ENCODE peak calls at places on chromosomes 16 and 17, in five cellular contexts. X is astrocyte of the spinal cord, L is posterior cingulate gyrus, F is GM12865, B is C1 segment of cervical spinal cord. P is an unnamed sample.

GRCh38 chr17:10061131-10061581 is 137.2 kb downstream of the GAS7 start:
- DNase-seq in X (peak; percentile 56), L (no peak), F (no peak), B (no peak), P (no peak)

GRCh38 chr16:578870-579405 is 9.2 kb downstream of the PIGQ start:
- DNase-seq in X (peak; percentile 71), L (peak; percentile 53), F (peak; percentile 87), B (peak; percentile 11), P (peak; percentile 33)

GRCh38 chr17:65202833-65203571 is 65.8 kb downstream of the RGS9 start:
- DNase-seq in X (no peak), L (no peak), F (no peak), B (no peak), P (no peak)

GRCh38 chr17:61160789-61161440 is 238.7 kb upstream of the TBX2 start:
- DNase-seq in X (no peak), L (no peak), F (no peak), B (no peak), P (no peak)

GRCh38 chr17:75950850-75951554 is 10.2 kb upstream of the FBF1 start:
- DNase-seq in X (peak; percentile 53), L (no peak), F (no peak), B (no peak), P (no peak)

GRCh38 chr17:12790806-12791148 is 1.5 kb downstream of the ARHGAP44 start:
- DNase-seq in X (no peak), L (no peak), F (no peak), B (no peak), P (no peak)

GRCh38 chr16:10668322-10669045 is 26.2 kb downstream of the TEKT5 start:
- DNase-seq in X (peak; percentile 8), L (peak; percentile 35), F (peak; percentile 41), B (no peak), P (no peak)

GRCh38 chr17:51385208-51385607 is 124.9 kb downstream of the UTP18 start:
- DNase-seq in X (no peak), L (no peak), F (no peak), B (no peak), P (no peak)

GRCh38 chr16:4945560-4946502 is 8.9 kb upstream of the PPL start:
- DNase-seq in X (no peak), L (no peak), F (no peak), B (no peak), P (no peak)

GRCh38 chr16:71479420-71479819 is 9.7 kb downstream of the ZNF19 start:
- DNase-seq in X (peak; percentile 30), L (no peak), F (peak; percentile 11), B (no peak), P (no peak)

GRCh38 chr16:68272501-68273209 is 8.3 kb downstream of the SLC7A6 start:
- DNase-seq in X (no peak), L (no peak), F (peak; percentile 39), B (no peak), P (no peak)

GRCh38 chr17:21263351-21263750 is 10.1 kb upstream of the NATD1 start:
- DNase-seq in X (no peak), L (no peak), F (no peak), B (no peak), P (no peak)

GRCh38 chr17:58991718-58992331 is 114.9 kb downstream of the TRIM37 start:
- DNase-seq in X (peak; percentile 58), L (no peak), F (peak; percentile 30), B (no peak), P (no peak)

GRCh38 chr17:49210158-49211029 is at the start of the genes ABI3 and GNGT2:
- DNase-seq in X (peak; percentile 33), L (no peak), F (peak; percentile 95), B (peak; percentile 20), P (no peak)

GRCh38 chr17:10041916-10042588 is 137.0 kb upstream of the RCVRN start:
- DNase-seq in X (no peak), L (no peak), F (peak; percentile 70), B (no peak), P (no peak)

GRCh38 chr17:41302981-41303380 is 330 bp upstream of the KRTAP29-1 start:
- DNase-seq in X (no peak), L (no peak), F (no peak), B (no peak), P (no peak)

GRCh38 chr16:964696-965395 is 5.9 kb downstream of the LMF1 start:
- DNase-seq in X (no peak), L (no peak), F (no peak), B (no peak), P (no peak)

GRCh38 chr17:36128411-36128978 is 24.9 kb downstream of the CCL4 start:
- DNase-seq in X (peak; percentile 77), L (no peak), F (no peak), B (no peak), P (no peak)

GRCh38 chr17:1323336-1323735 is 43.9 kb downstream of the TRARG1 start:
- DNase-seq in X (no peak), L (no peak), F (no peak), B (no peak), P (no peak)

GRCh38 chr16:15807603-15808009 is 49.2 kb downstream of the MYH11 start:
- DNase-seq in X (peak; percentile 54), L (no peak), F (no peak), B (no peak), P (no peak)

GRCh38 chr17:6392609-6393367 is 42.1 kb downstream of the AIPL1 start:
- DNase-seq in X (no peak), L (no peak), F (no peak), B (no peak), P (no peak)

GRCh38 chr16:89786474-89787364 is 29.7 kb downstream of the FANCA start:
- DNase-seq in X (no peak), L (no peak), F (no peak), B (no peak), P (no peak)

GRCh38 chr17:17561408-17562144 is 29.9 kb downstream of the PEMT start:
- DNase-seq in X (no peak), L (no peak), F (no peak), B (no peak), P (no peak)

GRCh38 chr16:89257281-89257731 is 39.8 kb downstream of the ZNF778 start:
- DNase-seq in X (no peak), L (no peak), F (no peak), B (no peak), P (no peak)

GRCh38 chr17:72472116-72472515 is 351.3 kb downstream of the SOX9 start:
- DNase-seq in X (no peak), L (no peak), F (no peak), B (no peak), P (no peak)

GRCh38 chr16:3020604-3021448 is 658 bp downstream of the TNFRSF12A start:
- DNase-seq in X (peak; percentile 91), L (no peak), F (peak; percentile 35), B (peak; percentile 54), P (no peak)

GRCh38 chr17:82668631-82669099 is 20.4 kb upstream of the WDR45B start:
- DNase-seq in X (peak; percentile 38), L (peak; percentile 59), F (peak; percentile 71), B (peak; percentile 54), P (peak; percentile 47)

GRCh38 chr17:78717431-78717980 is 64.6 kb downstream of the CYTH1 start:
- DNase-seq in X (peak; percentile 47), L (peak; percentile 50), F (peak; percentile 50), B (peak; percentile 87), P (peak; percentile 83)

GRCh38 chr17:7217113-7217987 is 2.3 kb downstream of the DLG4 start:
- DNase-seq in X (peak; percentile 81), L (no peak), F (no peak), B (no peak), P (no peak)

GRCh38 chr16:55710466-55710865 is 54.7 kb downstream of the SLC6A2 start:
- DNase-seq in X (no peak), L (no peak), F (no peak), B (no peak), P (no peak)

GRCh38 chr16:57576429-57576870 is 34.0 kb downstream of the ADGRG5 start:
- DNase-seq in X (peak; percentile 62), L (peak; percentile 75), F (peak; percentile 88), B (peak; percentile 18), P (peak; percentile 50)

GRCh38 chr17:19780846-19781245 is 32.7 kb upstream of the ALDH3A1 start:
- DNase-seq in X (no peak), L (no peak), F (no peak), B (no peak), P (no peak)

GRCh38 chr17:32518856-32519768 is 32.3 kb downstream of the CDK5R1 start:
- DNase-seq in X (peak; percentile 24), L (peak; percentile 38), F (peak; percentile 82), B (no peak), P (no peak)

GRCh38 chr17:65099941-65100315 is 37.2 kb upstream of the RGS9 start:
- DNase-seq in X (peak; percentile 91), L (no peak), F (peak; percentile 93), B (no peak), P (no peak)

GRCh38 chr16:20803561-20804214 is 2.6 kb downstream of the ERI2 start:
- DNase-seq in X (no peak), L (no peak), F (no peak), B (no peak), P (no peak)

GRCh38 chr17:70913086-70913485 is 743.8 kb downstream of the KCNJ2 start:
- DNase-seq in X (peak; percentile 40), L (no peak), F (no peak), B (no peak), P (no peak)

GRCh38 chr17:45841883-45842525 is 2.7 kb upstream of the SPPL2C start:
- DNase-seq in X (no peak), L (no peak), F (no peak), B (no peak), P (no peak)

GRCh38 chr16:5015351-5015750 is 18.4 kb downstream of the NAGPA start:
- DNase-seq in X (no peak), L (no peak), F (no peak), B (no peak), P (no peak)

GRCh38 chr16:59632266-59632855 is 898.2 kb upstream of the GOT2 start:
- DNase-seq in X (peak; percentile 51), L (no peak), F (no peak), B (no peak), P (no peak)

GRCh38 chr17:3004925-3005324 is 58.5 kb downstream of the OR1D5 start:
- DNase-seq in X (no peak), L (no peak), F (no peak), B (no peak), P (no peak)